ENCODE peak calls at places on chromosomes 13 and 19, in eight cellular contexts. P is BE2C; J is left ventricle myocardium inferior; V is CD8-positive, alpha-beta T cell; W is CD8-positive, alpha-beta memory T cell; D is tibial artery; L is effector memory CD4-positive, alpha-beta T cell; Q is psoas muscle. H is an unnamed sample. For H3K36me3, the result is how much of the 10 kb centered on the place peaks cover.

GRCh38 chr13:31775686-31776085 is 36.4 kb downstream of the RXFP2 start:
- DNase-seq in P (no peak), J (peak), V (no peak), W (no peak), D (peak), L (no peak), Q (peak), H (no peak)

GRCh38 chr13:48842316-48842715 is 133.4 kb upstream of the FNDC3A start:
- DNase-seq in P (no peak), J (no peak), V (no peak), W (no peak), D (no peak), L (no peak), Q (no peak), H (no peak)

GRCh38 chr13:69579351-69579750 is 528.3 kb upstream of the ATXN8OS start:
- DNase-seq in P (no peak), J (no peak), V (no peak), W (no peak), D (no peak), L (no peak), Q (no peak), H (no peak)

GRCh38 chr13:51034906-51035305 is 76.2 kb downstream of the C13orf42 start:
- DNase-seq in P (no peak), J (no peak), V (no peak), W (no peak), D (no peak), L (no peak), Q (no peak), H (no peak)

GRCh38 chr19:16890461-16891184 is 1.8 kb downstream of the F2RL3 start:
- DNase-seq in P (no peak), J (no peak), V (no peak), W (no peak), D (no peak), L (no peak), Q (no peak), H (no peak)

GRCh38 chr13:51371768-51372399 is 32.4 kb downstream of the SERPINE3 start:
- DNase-seq in P (no peak), J (no peak), V (no peak), W (no peak), D (no peak), L (no peak), Q (no peak), H (no peak)

GRCh38 chr13:95236774-95237173 is 64.5 kb downstream of the ABCC4 start:
- DNase-seq in P (no peak), J (no peak), V (no peak), W (no peak), D (no peak), L (no peak), Q (no peak), H (no peak)

GRCh38 chr19:58209577-58209976 is 19.1 kb upstream of the ZNF544 start:
- DNase-seq in P (no peak), J (no peak), V (no peak), W (no peak), D (no peak), L (no peak), Q (no peak), H (no peak)

GRCh38 chr19:54518844-54519243 is 16.2 kb downstream of the LAIR2 start:
- DNase-seq in P (no peak), J (no peak), V (no peak), W (no peak), D (no peak), L (no peak), Q (no peak), H (no peak)

GRCh38 chr13:23959231-23959862 is 62.0 kb upstream of the C1QTNF9B start:
- DNase-seq in P (no peak), J (no peak), V (no peak), W (no peak), D (no peak), L (no peak), Q (no peak), H (no peak)

GRCh38 chr13:37491661-37492060 is 106.9 kb downstream of the POSTN start:
- DNase-seq in P (no peak), J (no peak), V (no peak), W (no peak), D (no peak), L (no peak), Q (no peak), H (no peak)

GRCh38 chr19:19356901-19357566 is 36.4 kb downstream of the MAU2 start:
- DNase-seq in P (no peak), J (no peak), V (no peak), W (no peak), D (no peak), L (no peak), Q (no peak), H (no peak)

GRCh38 chr13:21297914-21298831 is 121.7 kb downstream of the MRPL57 start:
- DNase-seq in P (peak), J (peak), V (peak), W (peak), D (peak), L (peak), Q (peak), H (peak)

GRCh38 chr19:11580665-11581418 is 3.4 kb upstream of the ACP5 start:
- DNase-seq in P (no peak), J (no peak), V (no peak), W (no peak), D (no peak), L (no peak), Q (no peak), H (no peak)

GRCh38 chr19:28705008-28705407 is 507.9 kb downstream of the UQCRFS1 start:
- DNase-seq in P (no peak), J (no peak), V (no peak), W (no peak), D (no peak), L (no peak), Q (no peak), H (no peak)

GRCh38 chr13:95349267-95349666 is 48.0 kb upstream of the ABCC4 start:
- DNase-seq in P (no peak), J (no peak), V (no peak), W (no peak), D (no peak), L (no peak), Q (no peak), H (no peak)

GRCh38 chr19:51784922-51785690 is 9.9 kb upstream of the FPR3 start:
- DNase-seq in P (no peak), J (peak), V (no peak), W (no peak), D (peak), L (no peak), Q (peak), H (peak)

GRCh38 chr13:69198706-69199105 is 908.9 kb upstream of the ATXN8OS start:
- DNase-seq in P (peak), J (no peak), V (no peak), W (no peak), D (no peak), L (no peak), Q (no peak), H (no peak)

GRCh38 chr19:6269101-6269886 is 10.5 kb downstream of the MLLT1 start:
- DNase-seq in P (no peak), J (no peak), V (no peak), W (no peak), D (no peak), L (no peak), Q (no peak), H (no peak)

GRCh38 chr19:27580906-27581305 is 1632.0 kb downstream of the UQCRFS1 start:
- DNase-seq in P (no peak), J (no peak), V (no peak), W (no peak), D (no peak), L (no peak), Q (no peak), H (no peak)

GRCh38 chr19:38252935-38253691 is 3.1 kb downstream of the PPP1R14A start:
- DNase-seq in P (peak), J (peak), V (no peak), W (no peak), D (peak), L (no peak), Q (peak), H (peak)

GRCh38 chr19:33438987-33439781 is 65.7 kb downstream of the CEBPG start:
- DNase-seq in P (no peak), J (peak), V (no peak), W (no peak), D (no peak), L (no peak), Q (peak), H (peak)

GRCh38 chr13:81771948-81772347 is 1431.0 kb upstream of the SPRY2 start:
- DNase-seq in P (no peak), J (no peak), V (no peak), W (no peak), D (no peak), L (no peak), Q (no peak), H (no peak)

GRCh38 chr19:34428549-34429285 is 536 bp downstream of the UBA2 start:
- DNase-seq in P (peak), J (peak), V (no peak), W (no peak), D (peak), L (no peak), Q (peak), H (peak)

DNA sequence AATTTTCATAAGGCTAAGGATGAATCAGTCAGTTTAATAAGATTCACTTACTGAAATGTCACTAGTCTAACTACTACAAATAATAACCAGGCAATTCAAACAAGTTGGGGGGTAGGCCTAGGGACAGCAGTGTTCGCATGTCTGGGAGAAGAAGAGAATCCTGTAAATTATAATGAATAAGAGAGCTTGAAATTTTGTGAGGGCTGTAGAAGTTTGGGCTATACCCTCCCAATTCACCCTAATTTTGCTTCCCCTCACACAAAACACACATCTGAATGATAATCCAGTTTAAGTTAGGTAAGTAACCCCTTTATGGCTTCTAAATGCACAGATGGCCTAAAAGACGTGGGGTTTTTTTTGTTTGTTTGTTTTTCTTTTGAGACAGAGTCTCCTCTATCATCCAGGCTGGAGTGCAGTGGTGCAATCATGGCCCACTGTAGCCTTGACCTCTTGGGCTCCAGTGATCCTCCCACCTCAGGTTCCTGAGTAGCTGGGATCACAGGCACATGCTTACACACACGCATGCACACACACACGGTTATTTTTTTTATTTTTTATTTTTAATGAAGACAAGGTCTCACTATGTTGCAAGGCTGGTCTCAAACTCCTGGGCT is 69.9 kb downstream of the TBC1D4 start:
- DNase-seq in P (no peak), J (no peak), V (no peak), W (no peak), D (no peak), L (no peak), Q (no peak), H (no peak)
- H3K36me3 ChIP-seq in P (under half), J (under half), V (under half), W (under half), D (under half), L (under half), Q (under half), H (under half)

DNA sequence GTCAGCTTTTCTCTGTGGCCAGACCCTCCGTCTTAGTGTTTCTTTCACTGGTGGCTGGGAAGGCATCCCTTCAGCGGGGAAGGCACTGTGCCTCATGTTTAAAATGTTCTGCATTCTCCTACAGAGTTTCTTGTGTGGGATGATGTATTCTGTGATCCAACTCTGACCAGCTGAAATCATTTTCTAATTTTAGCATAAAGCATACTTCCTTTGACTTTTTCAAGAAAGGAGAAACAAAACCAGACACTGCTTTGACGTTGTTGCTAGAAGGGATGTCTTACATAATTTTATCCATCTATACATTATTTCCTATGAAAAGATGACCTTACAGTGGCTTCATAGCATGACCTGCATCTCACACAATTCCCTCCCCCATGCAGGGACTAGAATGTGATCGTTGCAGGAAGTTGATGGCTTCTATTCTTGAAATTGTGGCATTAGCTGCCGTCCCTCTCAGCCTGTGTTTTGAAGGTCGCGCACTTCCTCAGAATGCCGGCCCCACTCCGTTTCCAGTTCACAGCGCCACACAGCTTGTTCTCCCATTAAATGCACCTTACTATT is 38.6 kb upstream of the TEX29 start:
- DNase-seq in P (no peak), J (no peak), V (no peak), W (no peak), D (no peak), L (no peak), Q (no peak), H (no peak)
- H3K36me3 ChIP-seq in P (under half), J (half or more), V (half or more), W (under half), D (half or more), L (half or more), Q (under half), H (half or more)

GRCh38 chr19:8487137-8487851 is 15.1 kb downstream of the PRAM1 start:
- DNase-seq in P (no peak), J (no peak), V (peak), W (peak), D (no peak), L (peak), Q (no peak), H (peak)
- H3K36me3 ChIP-seq in P (half or more), J (half or more), V (under half), W (under half), D (half or more), L (half or more), Q (under half), H (half or more)

GRCh38 chr19:18159810-18160209 is 6.8 kb downstream of the PIK3R2 start:
- DNase-seq in P (no peak), J (no peak), V (no peak), W (no peak), D (no peak), L (no peak), Q (no peak), H (no peak)
- H3K36me3 ChIP-seq in P (half or more), J (under half), V (under half), W (under half), D (under half), L (under half), Q (under half), H (under half)

GRCh38 chr13:110633776-110634175 is 18.4 kb downstream of the NAXD start:
- DNase-seq in P (no peak), J (no peak), V (no peak), W (no peak), D (no peak), L (no peak), Q (no peak), H (no peak)
- H3K36me3 ChIP-seq in P (half or more), J (half or more), V (under half), W (under half), D (half or more), L (half or more), Q (under half), H (half or more)

GRCh38 chr13:26262156-26262555 is 8.2 kb downstream of the CDK8 start:
- DNase-seq in P (no peak), J (no peak), V (no peak), W (no peak), D (no peak), L (no peak), Q (no peak), H (no peak)

GRCh38 chr13:26270707-26271106 is 16.8 kb downstream of the CDK8 start:
- DNase-seq in P (no peak), J (no peak), V (no peak), W (no peak), D (no peak), L (no peak), Q (no peak), H (no peak)

DNA sequence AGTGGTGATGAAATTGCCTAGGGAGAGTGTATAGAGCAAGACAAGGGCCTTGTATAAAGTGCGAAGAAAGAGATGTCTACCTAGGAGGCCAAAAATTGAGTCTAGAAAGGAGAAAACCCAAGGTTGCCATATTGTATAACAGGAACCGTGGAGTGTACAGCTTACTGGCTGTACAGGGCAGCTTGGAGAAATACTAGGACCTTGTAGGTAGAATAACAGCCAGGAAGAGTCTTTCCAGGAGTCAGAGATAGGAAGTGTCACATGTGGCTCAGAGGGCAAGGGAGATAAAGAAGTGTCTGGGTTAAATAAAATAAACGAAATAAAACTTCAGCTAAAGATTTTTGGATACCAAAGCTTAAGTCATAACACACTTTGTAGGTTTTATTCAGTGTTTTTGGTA is 12.4 kb downstream of the CDK8 start:
- DNase-seq in P (no peak), J (no peak), V (no peak), W (no peak), D (no peak), L (no peak), Q (no peak), H (no peak)
- H3K36me3 ChIP-seq in P (under half), J (under half), V (under half), W (under half), D (under half), L (under half), Q (under half), H (under half)

GRCh38 chr19:2119916-2120785 is 23.4 kb downstream of the IZUMO4 start:
- DNase-seq in P (no peak), J (no peak), V (no peak), W (no peak), D (no peak), L (no peak), Q (no peak), H (no peak)

GRCh38 chr19:2122982-2123381 is 26.3 kb downstream of the IZUMO4 start:
- DNase-seq in P (no peak), J (no peak), V (no peak), W (no peak), D (no peak), L (no peak), Q (no peak), H (no peak)

GRCh38 chr19:2122251-2122650 is 25.5 kb downstream of the IZUMO4 start:
- DNase-seq in P (no peak), J (no peak), V (no peak), W (no peak), D (no peak), L (no peak), Q (no peak), H (no peak)

GRCh38 chr19:2120821-2121220 is 24.1 kb downstream of the IZUMO4 start:
- DNase-seq in P (no peak), J (no peak), V (no peak), W (no peak), D (no peak), L (no peak), Q (no peak), H (no peak)

DNA sequence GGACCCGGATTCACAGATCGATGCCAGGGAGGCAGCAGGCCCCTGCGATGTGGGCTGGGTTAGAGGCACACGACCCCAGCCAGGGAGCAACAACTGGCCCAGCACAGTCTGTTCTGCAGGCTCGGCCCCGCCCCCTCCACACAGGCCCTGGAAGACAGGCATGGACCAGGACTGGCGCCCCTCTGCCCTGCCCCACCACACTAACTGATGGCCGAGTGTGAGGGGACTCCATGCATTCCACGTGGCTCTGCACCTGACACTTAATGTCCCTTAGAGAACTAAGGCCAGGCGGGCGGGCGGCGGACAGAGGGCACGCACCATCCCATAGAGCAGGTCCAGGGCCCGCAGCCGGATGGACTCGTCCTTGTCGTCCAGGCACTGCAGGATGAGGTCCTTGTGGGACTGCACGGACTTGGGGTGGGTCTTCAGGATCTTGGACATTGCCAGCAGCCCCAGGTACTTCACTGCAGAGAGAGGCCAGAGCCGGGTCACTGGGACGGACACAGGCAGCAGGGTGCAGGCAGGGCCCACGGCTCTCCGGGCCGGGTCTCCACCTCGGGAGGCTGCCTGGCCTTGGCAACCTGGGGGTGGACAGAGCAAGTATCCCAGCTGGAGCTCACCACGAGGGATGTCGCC is 24.8 kb downstream of the IZUMO4 start:
- DNase-seq in P (no peak), J (no peak), V (no peak), W (no peak), D (no peak), L (no peak), Q (no peak), H (no peak)
- H3K36me3 ChIP-seq in P (half or more), J (half or more), V (under half), W (under half), D (half or more), L (half or more), Q (under half), H (half or more)